ENCODE peak calls at places on chromosome 19, in six cellular contexts. Y is fibroblast of lung, C is prostate gland, U is Karpas-422, W is GM23338, P is neuronal stem cell. I is an unnamed sample. For H3K27me3 and H3K4me1, the result is how much of the 10 kb centered on the place peaks cover.

GRCh38 chr19:2775556-2776430 is 7.3 kb downstream of the SGTA start:
- DNase-seq in Y (peak), C (no peak), W (no peak), P (no peak), U (no peak), I (peak)

GRCh38 chr19:14318873-14319272 is 62.4 kb upstream of the ADGRE5 start:
- DNase-seq in C (no peak), P (no peak), W (peak), Y (no peak), U (no peak), I (peak)

GRCh38 chr19:47376589-47377144 is 27.6 kb downstream of the DHX34 start:
- DNase-seq in Y (no peak), P (no peak), U (peak), C (no peak), W (no peak), I (no peak)

GRCh38 chr19:29508181-29508580 is 17.6 kb upstream of the VSTM2B start:
- DNase-seq in U (no peak), C (no peak), W (no peak), Y (no peak), P (no peak), I (no peak)

GRCh38 chr19:35462476-35462953 is 14.5 kb downstream of the FFAR2 start:
- DNase-seq in Y (no peak), W (no peak), P (no peak), U (peak), C (no peak), I (no peak)

GRCh38 chr19:10228925-10229324 is 2.2 kb downstream of the S1PR2 start:
- DNase-seq in Y (peak), W (peak), P (no peak), C (no peak), U (peak), I (no peak)

GRCh38 chr19:35513231-35513974 is at the start of gene DMKN:
- DNase-seq in P (no peak), U (no peak), C (no peak), Y (peak), W (peak), I (no peak)

GRCh38 chr19:55652311-55653078 is 2.3 kb upstream of the U2AF2 start:
- DNase-seq in W (peak), C (no peak), P (no peak), U (no peak), Y (no peak), I (no peak)

GRCh38 chr19:7191946-7192691 is 102.1 kb downstream of the INSR start:
- DNase-seq in Y (no peak), W (no peak), C (no peak), P (no peak), U (no peak), I (no peak)

GRCh38 chr19:18637644-18638630 is 1.1 kb downstream of the KLHL26 start:
- DNase-seq in U (peak), W (peak), Y (no peak), C (peak), P (no peak), I (no peak)

GRCh38 chr19:6287269-6287885 is 7.6 kb upstream of the MLLT1 start:
- DNase-seq in Y (peak), C (no peak), P (no peak), W (no peak), U (no peak), I (no peak)

DNA sequence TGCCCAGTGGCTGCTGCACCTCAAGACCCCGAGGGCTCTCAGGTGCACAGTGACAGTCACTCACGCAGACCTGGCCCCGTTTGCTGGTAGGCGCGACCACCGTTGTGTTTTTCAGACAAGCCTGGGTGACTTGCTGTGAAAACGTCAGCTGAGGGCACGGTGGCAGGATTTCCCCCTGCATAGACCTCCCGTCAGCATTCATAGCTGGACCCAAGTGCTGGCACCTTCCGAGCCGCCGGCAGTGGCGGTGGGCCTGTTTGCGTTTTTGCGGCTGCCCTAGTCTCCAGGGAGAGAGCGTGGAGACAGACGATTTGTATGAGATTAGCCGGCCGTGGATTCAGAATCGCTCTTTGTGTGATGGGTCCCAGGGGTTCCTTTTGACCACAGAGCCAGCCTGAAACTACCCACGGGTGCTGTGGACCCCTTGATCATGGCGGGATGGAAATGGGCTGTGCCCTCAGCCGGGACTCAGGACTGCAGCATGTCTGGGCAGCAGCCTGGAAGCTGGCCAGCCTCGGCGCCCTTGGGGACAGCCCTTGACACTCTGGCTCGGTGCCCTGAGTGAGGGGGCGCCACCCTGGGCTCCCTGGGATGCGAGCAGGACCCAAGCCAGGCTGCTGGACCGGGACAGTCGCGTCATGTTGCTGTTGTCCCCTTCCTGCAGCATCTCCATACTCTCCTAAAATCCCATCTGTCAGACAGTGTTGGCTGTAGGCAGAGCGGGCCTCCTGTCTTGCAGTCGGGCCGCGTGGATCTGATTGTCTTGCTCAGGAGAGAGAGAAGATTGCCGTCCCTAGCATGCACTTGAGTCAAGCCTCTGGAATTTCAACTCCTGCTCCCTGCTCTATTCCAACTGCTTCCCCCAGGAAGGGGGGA is 8.6 kb downstream of the KDM4B start:
- DNase-seq in Y (peak), W (no peak), C (no peak), P (no peak), U (no peak), I (peak)
- H3K4me3 ChIP-seq in Y (no peak), W (no peak), C (peak), P (no peak), U (peak), I (no peak)

DNA sequence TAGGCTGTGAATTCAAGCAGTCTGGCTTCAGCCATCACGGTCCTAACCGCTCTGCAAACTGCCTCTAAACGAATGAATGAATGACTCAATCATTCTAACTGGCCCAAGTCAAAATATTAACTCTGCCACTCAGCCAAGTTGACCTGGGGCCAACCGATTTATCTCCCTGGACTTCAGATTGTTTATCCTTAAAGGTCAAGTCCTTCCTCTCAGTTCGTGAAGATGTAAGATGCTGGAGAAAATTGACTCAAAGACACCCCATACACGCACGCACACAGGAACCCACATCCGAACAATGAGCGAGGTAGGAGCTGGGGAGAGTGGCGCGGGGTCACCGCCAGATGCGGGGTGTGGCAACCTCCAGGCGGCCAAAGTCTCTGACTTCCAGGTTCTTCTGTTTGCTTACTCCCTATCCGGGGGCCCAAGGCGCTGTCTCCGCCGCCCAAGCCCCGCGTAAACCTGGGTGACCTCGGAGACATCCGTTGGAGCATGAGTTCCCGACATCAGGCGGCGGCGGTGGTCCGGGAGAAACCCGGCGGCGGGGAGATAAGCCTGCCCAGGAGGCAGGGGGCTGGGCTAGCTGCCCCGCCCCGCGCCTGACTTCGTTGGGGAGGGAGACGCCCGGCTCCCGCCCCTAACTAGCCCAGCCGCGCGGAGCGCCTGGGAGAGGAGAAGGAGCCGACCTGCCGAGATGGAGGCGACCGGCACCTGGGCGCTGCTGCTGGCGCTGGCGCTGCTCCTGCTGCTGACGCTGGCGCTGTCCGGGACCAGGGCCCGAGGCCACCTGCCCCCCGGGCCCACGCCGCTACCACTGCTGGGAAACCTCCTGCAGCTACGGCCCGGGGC is at the start of gene CYP2S1:
- DNase-seq in Y (peak), U (no peak), W (peak), C (no peak), P (no peak), I (no peak)
- H3K27me3 ChIP-seq in Y (under half), U (under half), W (under half), C (under half), P (under half), I (under half)

GRCh38 chr19:44741258-44741731 is 7.2 kb upstream of the BCL3 start:
- DNase-seq in P (no peak), Y (peak), W (no peak), U (no peak), C (peak), I (no peak)
- H3K4me1 ChIP-seq in P (under half), Y (under half), W (under half), U (under half), C (under half), I (under half)

GRCh38 chr19:1237027-1237659 is 662 bp downstream of the CBARP start:
- DNase-seq in Y (no peak), P (no peak), C (peak), U (no peak), W (no peak), I (no peak)

GRCh38 chr19:1234670-1235380 is 3.0 kb downstream of the CBARP start:
- DNase-seq in W (no peak), Y (no peak), C (no peak), P (no peak), U (no peak), I (no peak)

GRCh38 chr19:1235625-1236538 is 1.9 kb downstream of the CBARP start:
- DNase-seq in Y (no peak), C (no peak), W (no peak), P (no peak), U (no peak), I (no peak)

GRCh38 chr19:1237754-1238372 is at the start of gene CBARP:
- DNase-seq in P (no peak), U (peak), Y (no peak), W (no peak), C (peak), I (no peak)

DNA sequence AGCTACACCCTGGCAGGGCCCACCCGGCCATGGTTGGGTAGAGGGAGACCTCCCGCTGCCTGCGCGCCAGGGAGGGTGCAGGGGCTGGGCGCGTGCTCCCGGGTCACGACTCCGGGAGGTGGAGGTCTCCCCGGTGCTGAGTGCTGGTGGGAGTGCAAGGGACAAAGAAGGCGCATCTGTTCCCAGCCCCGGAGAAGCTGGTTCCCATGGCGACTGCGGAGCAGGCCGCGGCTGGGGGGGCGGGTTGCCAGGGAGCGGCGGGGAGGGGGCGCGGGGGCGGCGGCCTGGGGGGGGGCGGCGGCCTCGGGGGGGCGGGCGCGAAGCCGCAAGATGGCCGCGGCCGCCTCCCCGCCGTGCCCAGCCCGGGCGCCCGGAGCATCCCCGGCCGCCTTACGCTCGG is 1.2 kb downstream of the CBARP start:
- DNase-seq in C (no peak), W (no peak), U (no peak), P (no peak), Y (no peak), I (no peak)
- H3K4me3 ChIP-seq in C (peak), W (peak), U (no peak), P (peak), Y (peak), I (peak)

GRCh38 chr19:50820549-50821247 is 2.9 kb downstream of the KLK1 start:
- DNase-seq in W (peak), U (no peak), C (no peak), P (no peak), Y (no peak), I (no peak)

GRCh38 chr19:50822661-50823208 is 852 bp downstream of the KLK1 start:
- DNase-seq in U (no peak), W (no peak), Y (no peak), P (no peak), C (no peak), I (no peak)

GRCh38 chr19:50821248-50821612 is 2.4 kb downstream of the KLK1 start:
- DNase-seq in Y (no peak), C (no peak), P (no peak), U (no peak), W (no peak), I (no peak)

GRCh38 chr19:50821622-50822021 is 2.0 kb downstream of the KLK1 start:
- DNase-seq in C (no peak), Y (no peak), P (no peak), U (no peak), W (no peak), I (no peak)

DNA sequence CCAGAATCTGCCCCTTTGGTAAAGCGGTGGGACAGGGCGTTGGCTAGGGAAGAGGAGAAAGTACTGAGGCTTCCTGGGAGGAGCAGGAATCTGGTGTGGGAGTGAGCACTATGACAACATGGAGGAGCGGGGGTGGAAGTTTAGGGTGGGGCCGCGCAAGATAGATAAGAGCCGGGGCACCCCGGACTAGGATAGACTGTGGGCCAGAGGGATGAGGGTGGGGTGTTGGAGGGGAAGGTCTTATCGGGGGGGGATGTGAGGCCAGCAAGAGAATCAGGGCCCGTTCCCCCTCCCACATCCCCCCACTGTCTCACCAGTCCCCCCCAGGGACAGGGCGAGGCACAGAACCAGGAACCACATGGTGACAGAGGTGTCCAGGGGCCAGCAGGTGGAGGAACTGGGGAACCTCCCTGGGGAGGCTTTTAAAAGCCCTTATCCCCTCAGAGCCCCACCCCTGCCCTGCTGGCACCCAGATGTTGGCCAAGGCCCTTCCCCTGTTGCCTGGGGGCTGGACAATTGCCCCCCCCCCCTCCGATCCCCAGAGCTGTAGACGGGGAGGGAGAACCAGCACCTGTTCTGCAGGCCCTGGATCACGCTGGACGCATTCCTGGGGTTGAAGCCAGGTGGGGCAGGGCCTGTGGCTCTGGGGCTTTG is at the start of gene KLK1:
- DNase-seq in Y (no peak), W (no peak), P (no peak), C (no peak), U (no peak), I (no peak)
- H3K27me3 ChIP-seq in Y (under half), W (under half), P (under half), C (under half), U (under half), I (under half)

GRCh38 chr19:13225085-13225484 is 74.9 kb downstream of the IER2 start:
- DNase-seq in C (no peak), W (no peak), P (no peak), Y (no peak), U (no peak), I (no peak)
- H3K4me1 ChIP-seq in C (under half), W (under half), P (under half), Y (under half), U (under half), I (under half)

GRCh38 chr19:58513694-58514563 is 2.1 kb upstream of the SLC27A5 start:
- DNase-seq in P (peak), U (peak), Y (peak), C (peak), W (peak), I (peak)

GRCh38 chr19:58515259-58515658 is 3.5 kb upstream of the SLC27A5 start:
- DNase-seq in U (peak), P (no peak), W (no peak), Y (no peak), C (no peak), I (no peak)

GRCh38 chr19:58516246-58516836 is 3.3 kb downstream of the ZBTB45 start:
- DNase-seq in P (no peak), Y (no peak), C (no peak), W (no peak), U (peak), I (no peak)

GRCh38 chr19:58513213-58513693 is 1.5 kb upstream of the SLC27A5 start:
- DNase-seq in C (no peak), W (no peak), U (no peak), P (no peak), Y (no peak), I (peak)

GRCh38 chr19:58514564-58515020 is 2.8 kb upstream of the SLC27A5 start:
- DNase-seq in U (peak), Y (no peak), W (no peak), P (no peak), C (no peak), I (no peak)
- H3K4me3 ChIP-seq in U (peak), Y (no peak), W (peak), P (peak), C (peak), I (no peak)

GRCh38 chr19:38711726-38712153 is 32.5 kb downstream of the CAPN12 start:
- DNase-seq in W (no peak), P (no peak), C (peak), U (no peak), Y (peak), I (peak)
- H3K27me3 ChIP-seq in W (under half), P (under half), C (under half), U (under half), Y (under half), I (under half)

GRCh38 chr19:15401397-15401710 is 17.4 kb downstream of the AKAP8L start:
- DNase-seq in W (no peak), C (no peak), P (no peak), Y (no peak), U (no peak), I (no peak)

GRCh38 chr19:15403151-15403531 is 15.6 kb downstream of the AKAP8L start:
- DNase-seq in P (no peak), Y (no peak), C (no peak), U (no peak), W (no peak), I (no peak)

GRCh38 chr19:15404097-15404779 is 14.6 kb downstream of the AKAP8L start:
- DNase-seq in Y (no peak), C (no peak), P (no peak), W (no peak), U (no peak), I (peak)

GRCh38 chr19:15400521-15401396 is 18.0 kb downstream of the AKAP8L start:
- DNase-seq in U (no peak), C (no peak), Y (no peak), W (no peak), P (no peak), I (no peak)

DNA sequence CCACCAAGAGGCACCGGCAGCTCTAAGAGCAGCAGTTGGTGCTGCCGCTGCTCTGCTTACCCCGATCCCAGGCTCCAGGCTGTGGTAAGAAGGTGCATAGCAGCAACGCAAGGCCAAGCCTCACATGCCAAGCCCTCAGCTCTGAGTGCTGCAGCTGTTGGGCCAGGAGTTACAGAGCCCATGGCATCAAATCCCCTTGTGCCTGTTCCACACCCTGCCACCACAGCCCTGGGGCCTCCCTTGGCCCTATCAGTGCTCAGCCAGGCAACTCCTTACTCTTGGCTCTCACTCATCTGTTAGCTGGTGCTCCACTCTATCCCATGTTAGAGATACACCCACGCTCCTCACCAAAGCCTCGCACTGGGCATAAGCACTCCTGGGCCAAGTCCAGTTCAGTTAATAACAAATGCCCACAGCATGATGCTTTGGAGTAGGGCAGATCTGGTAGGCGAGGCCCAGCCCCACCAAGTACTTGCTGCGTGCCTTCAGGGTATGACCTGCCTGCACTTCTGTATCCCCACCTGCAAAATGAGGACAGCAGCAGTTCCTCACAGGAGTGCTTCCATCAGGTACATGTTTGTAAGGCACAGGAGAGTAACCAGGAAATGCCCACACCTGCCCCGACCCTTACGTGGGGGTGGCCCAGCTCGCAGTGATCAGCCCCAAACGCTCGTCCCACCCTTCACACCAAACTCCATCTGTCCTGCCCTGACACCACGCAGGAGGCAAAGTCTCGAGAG is 16.2 kb downstream of the AKAP8L start:
- DNase-seq in P (no peak), Y (no peak), W (no peak), U (no peak), C (no peak), I (peak)
- H3K4me1 ChIP-seq in P (under half), Y (under half), W (under half), U (under half), C (under half), I (under half)